ENCODE peak calls at places on chromosomes 6 and 20, in five cellular contexts. K is iPS DF 19.7, E is left lobe of liver, N is lung microvascular endothelial cell, Q is foreskin keratinocyte. R is an unnamed sample.

GRCh38 chr20:2104236-2104635 is 2.6 kb downstream of the STK35 start:
- DNase-seq in Q (peak; percentile 2), N (peak; percentile 7), E (no peak), K (no peak), R (no peak)

GRCh38 chr20:18466574-18466893 is 296 bp downstream of the DZANK1 start:
- DNase-seq in E (no peak), K (no peak), N (no peak), Q (no peak), R (no peak)

GRCh38 chr6:53320964-53321363 is 27.8 kb downstream of the ELOVL5 start:
- DNase-seq in K (no peak), N (no peak), E (no peak), Q (no peak), R (no peak)

GRCh38 chr20:56503911-56504310 is 20.6 kb upstream of the FAM209A start:
- DNase-seq in E (no peak), Q (no peak), N (no peak), K (no peak), R (no peak)

GRCh38 chr6:155309150-155309549 is 5.1 kb downstream of the TFB1M start:
- DNase-seq in Q (peak; percentile 15), E (no peak), N (no peak), K (no peak), R (no peak)

GRCh38 chr6:98808522-98809210 is 25.7 kb upstream of the POU3F2 start:
- DNase-seq in K (no peak), Q (no peak), N (peak; percentile 65), E (no peak), R (no peak)

GRCh38 chr6:145372671-145373123 is 362.6 kb downstream of the EPM2A start:
- DNase-seq in Q (no peak), E (peak; percentile 55), N (peak; percentile 78), K (no peak), R (peak; percentile 19)

GRCh38 chr20:33731693-33732165 is at the start of gene ZNF341:
- DNase-seq in K (no peak), Q (peak; percentile 31), N (peak; percentile 85), E (peak; percentile 91), R (peak; percentile 94)

GRCh38 chr20:23459431-23460112 is 6.9 kb upstream of the CST11 start:
- DNase-seq in N (no peak), E (no peak), K (no peak), Q (peak; percentile 65), R (no peak)

GRCh38 chr20:44129996-44130718 is 56.8 kb downstream of the JPH2 start:
- DNase-seq in E (no peak), Q (no peak), N (peak; percentile 30), K (no peak), R (no peak)

GRCh38 chr20:63013207-63013606 is 6.4 kb upstream of the BHLHE23 start:
- DNase-seq in Q (no peak), N (no peak), K (no peak), E (no peak), R (no peak)

GRCh38 chr6:84801250-84801649 is 36.9 kb upstream of the TBX18 start:
- DNase-seq in K (no peak), Q (peak; percentile 16), E (no peak), N (no peak), R (no peak)

GRCh38 chr6:40674170-40674569 is 87.0 kb upstream of the LRFN2 start:
- DNase-seq in E (no peak), K (no peak), Q (no peak), N (no peak), R (no peak)

GRCh38 chr6:63598251-63599036 is 26.2 kb downstream of the LOC128125822 start:
- DNase-seq in N (peak; percentile 56), E (peak; percentile 79), K (peak; percentile 45), Q (peak; percentile 74), R (peak; percentile 80)

GRCh38 chr20:37275125-37275524 is 13.5 kb upstream of the GHRH start:
- DNase-seq in K (no peak), N (no peak), Q (no peak), E (no peak), R (no peak)

GRCh38 chr6:162899148-162899547 is 171.4 kb downstream of the PACRG start:
- DNase-seq in E (no peak), K (no peak), N (no peak), Q (no peak), R (no peak)

GRCh38 chr6:135087403-135087802 is 32.8 kb upstream of the HBS1L start:
- DNase-seq in Q (no peak), K (no peak), N (no peak), E (no peak), R (peak; percentile 26)

GRCh38 chr20:11604339-11604738 is 313.4 kb upstream of the BTBD3 start:
- DNase-seq in N (no peak), K (no peak), E (no peak), Q (no peak), R (no peak)

GRCh38 chr6:145247677-145248419 is 487.5 kb downstream of the EPM2A start:
- DNase-seq in N (peak; percentile 51), Q (peak; percentile 93), K (no peak), E (no peak), R (peak; percentile 83)

GRCh38 chr20:22717466-22717865 is 133.1 kb upstream of the FOXA2 start:
- DNase-seq in Q (peak; percentile 39), K (no peak), N (peak; percentile 69), E (no peak), R (no peak)

GRCh38 chr6:52389626-52390360 is 27.8 kb downstream of the PAQR8 start:
- DNase-seq in E (peak; percentile 94), Q (peak; percentile 29), K (no peak), N (peak; percentile 88), R (peak; percentile 41)

GRCh38 chr6:148608211-148608951 is 138.4 kb upstream of the UST start:
- DNase-seq in E (no peak), N (peak; percentile 46), K (no peak), Q (peak; percentile 8), R (no peak)

GRCh38 chr6:138550346-138550767 is 51.1 kb upstream of the NHSL1 start:
- DNase-seq in N (no peak), K (no peak), E (peak; percentile 78), Q (no peak), R (no peak)

GRCh38 chr6:118768904-118769325 is 117.5 kb upstream of the CEP85L start:
- DNase-seq in Q (no peak), K (no peak), E (no peak), N (no peak), R (no peak)

GRCh38 chr6:80433666-80434025 is 327.2 kb downstream of the BCKDHB start:
- DNase-seq in Q (no peak), N (no peak), K (no peak), E (no peak), R (no peak)

GRCh38 chr6:128500017-128500416 is 20.4 kb downstream of the PTPRK start:
- DNase-seq in E (no peak), N (no peak), Q (no peak), K (no peak), R (no peak)

GRCh38 chr6:96947055-96947454 is 22.5 kb downstream of the KLHL32 start:
- DNase-seq in Q (no peak), E (no peak), N (no peak), K (no peak), R (no peak)

GRCh38 chr20:63572788-63573738 is 976 bp downstream of the HELZ2 start:
- DNase-seq in N (peak; percentile 24), K (no peak), E (no peak), Q (no peak), R (no peak)

GRCh38 chr20:37265152-37265551 is 3.5 kb upstream of the GHRH start:
- DNase-seq in Q (no peak), E (no peak), K (no peak), N (no peak), R (no peak)

GRCh38 chr6:38603966-38604365 is 35.8 kb downstream of the BTBD9 start:
- DNase-seq in N (no peak), E (no peak), K (no peak), Q (no peak), R (no peak)

GRCh38 chr6:170584181-170584953 is at the start of gene PDCD2:
- DNase-seq in K (peak; percentile 81), Q (peak; percentile 80), N (peak; percentile 88), E (peak; percentile 95), R (peak; percentile 96)

GRCh38 chr20:53914861-53915458 is 155.4 kb downstream of the BCAS1 start:
- DNase-seq in N (no peak), E (no peak), Q (no peak), K (no peak), R (peak; percentile 56)

GRCh38 chr20:10922941-10923340 is 249.1 kb upstream of the JAG1 start:
- DNase-seq in K (no peak), Q (peak; percentile 89), E (no peak), N (peak; percentile 79), R (peak; percentile 61)

GRCh38 chr6:107679457-107679856 is 144.7 kb downstream of the SCML4 start:
- DNase-seq in Q (no peak), E (no peak), K (no peak), N (no peak), R (peak; percentile 26)

GRCh38 chr6:168122521-168122920 is 43.5 kb upstream of the FRMD1 start:
- DNase-seq in N (no peak), E (peak; percentile 15), Q (no peak), K (no peak), R (no peak)

GRCh38 chr6:139659711-139660110 is 285.3 kb upstream of the CITED2 start:
- DNase-seq in N (no peak), E (no peak), Q (no peak), K (no peak), R (no peak)